ENCODE peak calls at places on chromosomes 5 and 9, in six cellular contexts. F is A549, K is H1, E is HCT116, P is GM12878, A is K562. V is an unnamed sample.

GRCh38 chr5:66238435-66238834 is 94.3 kb downstream of the SREK1 start:
- DNase-seq in A (no peak), E (no peak), F (no peak), P (no peak), K (no peak), V (no peak)

GRCh38 chr9:36053971-36054370 is 17.3 kb downstream of the RECK start:
- DNase-seq in P (no peak), K (no peak), A (no peak), F (peak; percentile 4), E (no peak), V (no peak)

GRCh38 chr9:89676281-89676680 is 71.5 kb downstream of the GADD45G start:
- DNase-seq in P (no peak), K (no peak), E (no peak), A (no peak), F (no peak), V (no peak)

GRCh38 chr9:131704195-131704983 is 35.5 kb downstream of the RAPGEF1 start:
- DNase-seq in A (no peak), P (no peak), E (no peak), F (no peak), K (no peak), V (no peak)

GRCh38 chr5:121462441-121462840 is 389.2 kb upstream of the FTMT start:
- DNase-seq in F (no peak), E (no peak), P (no peak), A (no peak), K (no peak), V (no peak)

GRCh38 chr9:130498298-130498917 is 53.6 kb downstream of the ASS1 start:
- DNase-seq in F (no peak), K (no peak), P (no peak), A (peak; percentile 44), E (no peak), V (peak; percentile 21)

GRCh38 chr5:125668904-125669303 is 754.3 kb upstream of the GRAMD2B start:
- DNase-seq in P (no peak), E (no peak), A (no peak), F (no peak), K (no peak), V (no peak)

GRCh38 chr9:106718996-106719395 is 144.0 kb upstream of the ZNF462 start:
- DNase-seq in K (no peak), A (no peak), P (no peak), E (no peak), F (no peak), V (no peak)

DNA sequence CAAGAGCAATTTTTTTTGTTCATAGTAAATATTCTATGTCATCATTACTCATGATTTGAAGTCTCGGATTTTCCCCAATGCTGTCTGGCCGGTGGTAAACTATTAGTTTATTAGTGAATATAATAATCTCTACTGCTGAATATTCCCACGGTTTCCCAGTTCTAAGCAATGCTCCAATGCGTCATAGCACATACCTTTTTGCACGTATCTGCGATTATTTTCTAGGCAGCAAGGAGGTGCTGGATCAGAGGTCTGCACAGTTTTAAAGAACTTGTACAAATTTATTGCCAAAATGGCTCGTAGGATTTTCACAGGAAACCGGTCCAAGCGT is 43.9 kb upstream of the TCF7 start:
- DNase-seq in E (no peak), F (peak; percentile 59), K (no peak), P (no peak), A (no peak), V (no peak)
- H3K4me3 ChIP-seq in E (no peak overlapping the region), F (peak overlapping the region; percentile 54), K (peak overlapping the region; percentile 40), P (peak overlapping the region; percentile 69), A (no peak overlapping the region), V (no peak overlapping the region)

DNA sequence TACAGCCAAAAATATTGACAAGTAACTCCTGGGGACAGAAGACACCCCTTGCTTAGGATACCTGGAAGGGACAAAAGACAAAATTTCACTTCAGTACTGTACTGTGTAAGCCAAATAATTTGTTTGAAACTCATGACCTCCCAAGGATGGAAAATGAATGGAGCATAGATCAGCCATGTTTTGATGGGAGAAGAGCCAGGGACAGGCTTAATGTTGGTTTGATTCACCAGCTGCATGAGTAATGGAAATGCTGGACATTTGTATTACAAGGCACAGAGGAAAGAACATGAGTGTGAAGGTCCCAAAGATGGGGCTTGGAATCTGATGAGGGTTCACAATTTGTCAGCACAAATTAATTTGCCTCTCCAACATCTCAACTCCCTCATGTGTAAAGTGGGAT is 122.8 kb downstream of the ENC1 start:
- DNase-seq in P (no peak), E (no peak), K (no peak), A (no peak), F (no peak), V (no peak)
- TF ChIP-seq CTCF in P (no peak), E (no peak), K (no peak), A (no peak), F (no peak), V (no peak)

DNA sequence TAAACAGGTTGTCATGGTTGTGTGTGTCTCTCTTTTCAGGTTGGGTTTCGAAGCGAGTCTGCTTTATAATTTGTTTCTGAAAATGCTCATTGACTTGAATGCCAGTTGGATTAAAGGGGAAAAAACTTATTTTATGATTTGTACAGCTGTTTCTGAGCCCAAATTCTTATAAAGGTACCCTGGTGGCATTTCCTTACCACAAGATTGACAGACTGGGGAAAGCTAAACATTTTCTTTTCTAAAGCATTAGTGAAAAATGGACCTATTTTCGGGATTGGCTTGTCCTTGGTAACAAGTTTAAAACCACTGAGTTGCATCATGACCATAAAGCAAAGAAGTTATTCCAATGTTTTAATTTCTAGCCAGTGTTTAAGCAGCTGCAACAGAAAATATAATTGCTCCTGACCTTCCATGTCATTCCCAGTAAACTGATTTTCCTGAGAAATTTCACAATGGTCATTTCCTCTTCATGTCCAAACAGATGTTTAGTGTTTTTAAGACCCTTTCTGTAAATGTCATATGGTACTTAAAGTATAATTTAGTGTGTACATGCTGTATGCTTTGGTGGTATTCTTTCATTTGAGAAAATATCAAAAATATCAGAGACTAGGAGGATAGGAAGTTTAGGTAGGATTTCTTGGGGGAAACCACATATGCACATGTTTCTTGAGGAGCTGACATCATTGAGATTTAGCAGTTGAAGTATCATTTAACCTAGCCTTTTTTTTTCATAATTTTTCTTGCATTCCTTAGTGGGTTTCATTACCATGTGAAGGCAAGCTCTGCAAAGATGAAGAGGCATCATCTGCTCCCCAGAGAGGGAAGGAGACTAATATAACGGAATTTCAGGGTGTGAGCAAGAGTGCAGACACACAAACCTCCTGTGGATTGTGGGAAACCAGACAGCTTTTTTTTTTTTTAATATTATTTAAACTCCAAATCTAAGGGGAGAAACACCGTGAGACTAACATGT is 667.1 kb upstream of the RGMB start:
- DNase-seq in E (no peak), F (no peak), P (no peak), K (no peak), A (no peak), V (no peak)
- TF ChIP-seq MAX in E (no peak), F (no peak), P (no peak), K (no peak), A (no peak), V (no peak)

GRCh38 chr5:53479656-53480473 is 564 bp upstream of the FST start:
- DNase-seq in K (peak; percentile 80), F (peak; percentile 55), E (no peak), A (no peak), P (no peak), V (peak; percentile 32)

GRCh38 chr5:53478411-53479044 is 1.9 kb upstream of the FST start:
- DNase-seq in K (peak; percentile 74), E (peak; percentile 60), F (peak; percentile 72), A (peak; percentile 46), P (no peak), V (peak; percentile 52)

GRCh38 chr5:53481354-53481886 is 991 bp downstream of the FST start:
- DNase-seq in A (peak; percentile 16), F (no peak), E (no peak), P (no peak), K (no peak), V (no peak)

GRCh38 chr5:53480474-53481353 is at the start of gene FST:
- DNase-seq in A (peak; percentile 17), F (no peak), K (peak; percentile 78), E (no peak), P (no peak), V (peak; percentile 12)

GRCh38 chr5:53479045-53479655 is 1.3 kb upstream of the FST start:
- DNase-seq in P (no peak), F (no peak), E (no peak), K (no peak), A (peak; percentile 15), V (no peak)
- H3K4me3 ChIP-seq in P (peak overlapping the region; percentile 63), F (peak overlapping the region; percentile 61), E (peak overlapping the region; percentile 53), K (peak overlapping the region; percentile 80), A (peak overlapping the region; percentile 27), V (no peak overlapping the region)

GRCh38 chr5:2748180-2748840 is 3.2 kb downstream of the IRX2 start:
- DNase-seq in E (no peak), F (no peak), K (no peak), A (no peak), P (no peak), V (no peak)

GRCh38 chr5:2744485-2744884 is 7.0 kb downstream of the IRX2 start:
- DNase-seq in E (no peak), F (no peak), P (no peak), K (no peak), A (no peak), V (no peak)

GRCh38 chr5:2747372-2748179 is 3.9 kb downstream of the IRX2 start:
- DNase-seq in E (no peak), K (no peak), A (no peak), P (no peak), F (no peak), V (no peak)

GRCh38 chr5:2748841-2749513 is 2.5 kb downstream of the IRX2 start:
- DNase-seq in F (no peak), K (no peak), P (no peak), E (no peak), A (no peak), V (no peak)

DNA sequence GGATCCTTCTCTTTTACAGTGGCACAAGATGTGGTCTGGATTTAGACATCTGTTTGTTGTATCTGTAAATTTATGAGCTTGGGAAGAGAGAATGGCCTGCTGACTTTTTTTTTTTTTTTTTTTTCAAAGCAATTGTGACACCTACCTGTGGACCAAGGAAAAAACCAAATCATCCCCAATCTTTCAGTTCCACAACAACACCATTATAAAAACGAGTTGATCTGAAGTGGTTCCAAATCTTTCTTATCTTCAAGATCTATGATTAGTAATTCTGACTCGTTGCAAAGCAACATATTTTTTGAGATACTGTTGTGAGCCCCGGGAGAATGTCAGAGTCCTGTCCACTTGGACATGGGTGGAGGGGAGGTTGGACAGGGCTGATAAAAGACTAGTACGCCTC is 4.8 kb downstream of the IRX2 start:
- DNase-seq in P (no peak), K (no peak), E (no peak), F (no peak), A (no peak), V (no peak)
- TF ChIP-seq CTCF in P (no peak), K (no peak), E (no peak), F (peak; percentile 19), A (no peak), V (no peak)

GRCh38 chr9:93713716-93714115 is 137.3 kb downstream of the PHF2 start:
- DNase-seq in A (no peak), F (no peak), E (no peak), K (no peak), P (no peak), V (peak; percentile 22)
- TF ChIP-seq MAX in A (no peak), F (no peak), E (no peak), K (no peak), P (no peak), V (no peak)